ENCODE peak calls at places on chromosomes 12 and 14, in seven cellular contexts. One of them, this sample, is unnamed.

GRCh38 chr14:64649383-64649998 is 54.7 kb upstream of the PLEKHG3 start:
- DNase-seq in Calu3: no peak
- DNase-seq in effector CD4-positive, alpha-beta T cell: no peak
- DNase-seq in NCI-H1092: no peak
- DNase-seq in activated naive CD4-positive, alpha-beta T cell treated with Interleukin-2 at 50 U/mL for 16 hours: no peak
- DNase-seq in CD8-positive, alpha-beta T cell: no peak
- DNase-seq in NCI-H1694 treated with DMSO at 0.1 percent for 48 hours: no peak
- DNase-seq in this sample: peak; percentile 48

GRCh38 chr12:23204933-23205778 is 580.2 kb downstream of the ETNK1 start:
- DNase-seq in CD8-positive, alpha-beta T cell: no peak
- DNase-seq in NCI-H1092: peak; percentile 27
- DNase-seq in Calu3: peak; percentile 14
- DNase-seq in activated naive CD4-positive, alpha-beta T cell treated with Interleukin-2 at 50 U/mL for 16 hours: no peak
- DNase-seq in effector CD4-positive, alpha-beta T cell: peak; percentile 4
- DNase-seq in NCI-H1694 treated with DMSO at 0.1 percent for 48 hours: peak; percentile 68
- DNase-seq in this sample: peak; percentile 53

GRCh38 chr12:52523825-52524224 is 3.6 kb upstream of the KRT5 start:
- DNase-seq in NCI-H1092: no peak
- DNase-seq in activated naive CD4-positive, alpha-beta T cell treated with Interleukin-2 at 50 U/mL for 16 hours: no peak
- DNase-seq in Calu3: no peak
- DNase-seq in effector CD4-positive, alpha-beta T cell: no peak
- DNase-seq in CD8-positive, alpha-beta T cell: no peak
- DNase-seq in NCI-H1694 treated with DMSO at 0.1 percent for 48 hours: no peak
- DNase-seq in this sample: no peak

GRCh38 chr14:80390911-80391310 is 179.6 kb upstream of the DIO2 start:
- DNase-seq in CD8-positive, alpha-beta T cell: no peak
- DNase-seq in activated naive CD4-positive, alpha-beta T cell treated with Interleukin-2 at 50 U/mL for 16 hours: no peak
- DNase-seq in effector CD4-positive, alpha-beta T cell: no peak
- DNase-seq in NCI-H1694 treated with DMSO at 0.1 percent for 48 hours: no peak
- DNase-seq in NCI-H1092: no peak
- DNase-seq in Calu3: peak; percentile 35
- DNase-seq in this sample: peak; percentile 29

GRCh38 chr12:88914967-88915366 is 334.7 kb upstream of the KITLG start:
- DNase-seq in activated naive CD4-positive, alpha-beta T cell treated with Interleukin-2 at 50 U/mL for 16 hours: no peak
- DNase-seq in NCI-H1092: no peak
- DNase-seq in effector CD4-positive, alpha-beta T cell: no peak
- DNase-seq in Calu3: no peak
- DNase-seq in NCI-H1694 treated with DMSO at 0.1 percent for 48 hours: no peak
- DNase-seq in CD8-positive, alpha-beta T cell: no peak
- DNase-seq in this sample: no peak

GRCh38 chr12:97561321-97562230 is 99.0 kb downstream of the RMST start:
- DNase-seq in Calu3: no peak
- DNase-seq in NCI-H1092: no peak
- DNase-seq in CD8-positive, alpha-beta T cell: no peak
- DNase-seq in activated naive CD4-positive, alpha-beta T cell treated with Interleukin-2 at 50 U/mL for 16 hours: no peak
- DNase-seq in effector CD4-positive, alpha-beta T cell: no peak
- DNase-seq in NCI-H1694 treated with DMSO at 0.1 percent for 48 hours: no peak
- DNase-seq in this sample: no peak

GRCh38 chr12:24697769-24698168 is 251.1 kb downstream of the BCAT1 start:
- DNase-seq in effector CD4-positive, alpha-beta T cell: no peak
- DNase-seq in NCI-H1092: no peak
- DNase-seq in NCI-H1694 treated with DMSO at 0.1 percent for 48 hours: no peak
- DNase-seq in CD8-positive, alpha-beta T cell: no peak
- DNase-seq in Calu3: no peak
- DNase-seq in activated naive CD4-positive, alpha-beta T cell treated with Interleukin-2 at 50 U/mL for 16 hours: no peak
- DNase-seq in this sample: no peak

GRCh38 chr14:50773632-50774541 is 57.1 kb downstream of the NIN start:
- DNase-seq in effector CD4-positive, alpha-beta T cell: no peak
- DNase-seq in NCI-H1092: no peak
- DNase-seq in NCI-H1694 treated with DMSO at 0.1 percent for 48 hours: peak; percentile 38
- DNase-seq in activated naive CD4-positive, alpha-beta T cell treated with Interleukin-2 at 50 U/mL for 16 hours: peak; percentile 35
- DNase-seq in CD8-positive, alpha-beta T cell: peak; percentile 24
- DNase-seq in Calu3: peak; percentile 56
- DNase-seq in this sample: peak; percentile 69

GRCh38 chr14:55255979-55256378 is 15.2 kb upstream of the FBXO34 start:
- DNase-seq in effector CD4-positive, alpha-beta T cell: no peak
- DNase-seq in CD8-positive, alpha-beta T cell: no peak
- DNase-seq in activated naive CD4-positive, alpha-beta T cell treated with Interleukin-2 at 50 U/mL for 16 hours: no peak
- DNase-seq in Calu3: no peak
- DNase-seq in NCI-H1092: no peak
- DNase-seq in NCI-H1694 treated with DMSO at 0.1 percent for 48 hours: no peak
- DNase-seq in this sample: no peak

GRCh38 chr14:35044939-35045797 is 904 bp upstream of the FAM177A1 start:
- DNase-seq in activated naive CD4-positive, alpha-beta T cell treated with Interleukin-2 at 50 U/mL for 16 hours: no peak
- DNase-seq in effector CD4-positive, alpha-beta T cell: no peak
- DNase-seq in Calu3: no peak
- DNase-seq in NCI-H1694 treated with DMSO at 0.1 percent for 48 hours: no peak
- DNase-seq in NCI-H1092: no peak
- DNase-seq in CD8-positive, alpha-beta T cell: no peak
- DNase-seq in this sample: no peak

GRCh38 chr12:41515953-41516352 is 327.8 kb downstream of the PDZRN4 start:
- DNase-seq in NCI-H1092: no peak
- DNase-seq in CD8-positive, alpha-beta T cell: no peak
- DNase-seq in activated naive CD4-positive, alpha-beta T cell treated with Interleukin-2 at 50 U/mL for 16 hours: no peak
- DNase-seq in effector CD4-positive, alpha-beta T cell: no peak
- DNase-seq in NCI-H1694 treated with DMSO at 0.1 percent for 48 hours: no peak
- DNase-seq in Calu3: no peak
- DNase-seq in this sample: no peak

GRCh38 chr12:44285321-44285720 is 449.4 kb downstream of the TMEM117 start:
- DNase-seq in Calu3: no peak
- DNase-seq in effector CD4-positive, alpha-beta T cell: no peak
- DNase-seq in activated naive CD4-positive, alpha-beta T cell treated with Interleukin-2 at 50 U/mL for 16 hours: no peak
- DNase-seq in NCI-H1694 treated with DMSO at 0.1 percent for 48 hours: peak; percentile 33
- DNase-seq in CD8-positive, alpha-beta T cell: no peak
- DNase-seq in NCI-H1092: no peak
- DNase-seq in this sample: no peak

GRCh38 chr12:62843714-62844113 is 91.2 kb downstream of the PPM1H start:
- DNase-seq in NCI-H1092: no peak
- DNase-seq in CD8-positive, alpha-beta T cell: no peak
- DNase-seq in NCI-H1694 treated with DMSO at 0.1 percent for 48 hours: no peak
- DNase-seq in activated naive CD4-positive, alpha-beta T cell treated with Interleukin-2 at 50 U/mL for 16 hours: no peak
- DNase-seq in Calu3: no peak
- DNase-seq in effector CD4-positive, alpha-beta T cell: no peak
- DNase-seq in this sample: no peak